ENCODE peak calls at places on chromosomes 13 and 19, in six cellular contexts. O is mesendoderm, I is breast epithelium, U is upper lobe of left lung, S is IMR-90, E is foreskin keratinocyte. X is an unnamed sample. For H3K4me1, the result is how much of the 10 kb centered on the place peaks cover.

GRCh38 chr19:41604831-41605230 is 22.0 kb downstream of the CEACAM4 start:
- DNase-seq in I (no peak), U (no peak), O (no peak), E (no peak), S (no peak), X (no peak)

GRCh38 chr13:113192902-113193301 is 15.6 kb downstream of the PCID2 start:
- DNase-seq in I (no peak), E (peak), O (no peak), U (no peak), S (peak), X (no peak)

GRCh38 chr19:7925171-7925837 is 631 bp downstream of the CTXN1 start:
- DNase-seq in S (peak), U (peak), E (no peak), I (no peak), O (peak), X (peak)

GRCh38 chr13:63448654-63449053 is 2033.0 kb upstream of the PCDH20 start:
- DNase-seq in I (no peak), E (no peak), S (peak), O (no peak), U (no peak), X (no peak)

GRCh38 chr19:46719629-46720515 is 3.0 kb upstream of the PRKD2 start:
- DNase-seq in E (no peak), I (no peak), U (no peak), O (no peak), S (no peak), X (no peak)

GRCh38 chr13:112855859-112856258 is 113.2 kb upstream of the MCF2L start:
- DNase-seq in E (no peak), O (no peak), S (no peak), I (no peak), U (no peak), X (no peak)

GRCh38 chr19:8609210-8610040 is 1.1 kb downstream of the ADAMTS10 start:
- DNase-seq in S (peak), E (no peak), U (peak), O (peak), I (no peak), X (no peak)

GRCh38 chr19:45117167-45117594 is 24.2 kb downstream of the PPP1R37 start:
- DNase-seq in I (no peak), S (peak), O (no peak), E (no peak), U (peak), X (no peak)

GRCh38 chr13:41823486-41823885 is 137.4 kb downstream of the VWA8 start:
- DNase-seq in O (no peak), S (no peak), E (no peak), U (no peak), I (no peak), X (no peak)

GRCh38 chr13:111489301-111489700 is 168.9 kb downstream of the TEX29 start:
- DNase-seq in U (no peak), E (no peak), O (no peak), I (peak), S (no peak), X (no peak)

GRCh38 chr13:90846956-90847355 is 500.5 kb upstream of the MIR17HG start:
- DNase-seq in U (no peak), S (no peak), O (no peak), E (no peak), I (no peak), X (no peak)

GRCh38 chr19:48110350-48110966 is at the start of gene PLA2G4C:
- DNase-seq in S (peak), E (peak), U (peak), I (peak), O (peak), X (peak)

DNA sequence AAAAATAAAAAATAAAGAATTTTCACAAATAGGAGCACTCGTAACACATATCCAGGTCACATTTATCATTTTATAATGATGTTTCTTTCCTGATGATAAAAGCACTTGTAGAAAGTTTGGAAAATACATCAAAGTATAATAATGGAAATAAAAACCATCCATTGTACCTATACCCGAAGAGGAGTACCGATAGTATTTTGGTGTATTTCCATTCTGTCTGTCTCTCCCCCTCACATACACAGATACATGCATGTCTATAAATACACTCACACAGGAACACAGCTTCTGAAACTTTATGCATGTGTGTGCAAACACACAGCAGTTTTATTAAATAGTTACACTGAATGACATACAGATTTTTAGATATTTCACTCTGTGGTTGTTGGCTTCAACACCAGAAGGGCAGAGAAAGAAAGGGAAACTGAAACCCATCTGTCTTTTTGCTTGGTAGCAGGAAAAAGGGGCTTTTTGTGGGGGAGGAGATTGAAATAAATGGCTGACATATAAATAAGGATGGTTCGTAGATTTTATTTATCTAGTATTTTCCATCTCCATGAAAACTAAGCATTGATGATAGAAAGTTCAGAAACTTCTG is 114.8 kb downstream of the LRCH1 start:
- DNase-seq in E (no peak), I (no peak), U (no peak), O (no peak), S (no peak), X (no peak)
- H3K4me1 ChIP-seq in E (under half), I (under half), U (under half), O (under half), S (under half), X (under half)

DNA sequence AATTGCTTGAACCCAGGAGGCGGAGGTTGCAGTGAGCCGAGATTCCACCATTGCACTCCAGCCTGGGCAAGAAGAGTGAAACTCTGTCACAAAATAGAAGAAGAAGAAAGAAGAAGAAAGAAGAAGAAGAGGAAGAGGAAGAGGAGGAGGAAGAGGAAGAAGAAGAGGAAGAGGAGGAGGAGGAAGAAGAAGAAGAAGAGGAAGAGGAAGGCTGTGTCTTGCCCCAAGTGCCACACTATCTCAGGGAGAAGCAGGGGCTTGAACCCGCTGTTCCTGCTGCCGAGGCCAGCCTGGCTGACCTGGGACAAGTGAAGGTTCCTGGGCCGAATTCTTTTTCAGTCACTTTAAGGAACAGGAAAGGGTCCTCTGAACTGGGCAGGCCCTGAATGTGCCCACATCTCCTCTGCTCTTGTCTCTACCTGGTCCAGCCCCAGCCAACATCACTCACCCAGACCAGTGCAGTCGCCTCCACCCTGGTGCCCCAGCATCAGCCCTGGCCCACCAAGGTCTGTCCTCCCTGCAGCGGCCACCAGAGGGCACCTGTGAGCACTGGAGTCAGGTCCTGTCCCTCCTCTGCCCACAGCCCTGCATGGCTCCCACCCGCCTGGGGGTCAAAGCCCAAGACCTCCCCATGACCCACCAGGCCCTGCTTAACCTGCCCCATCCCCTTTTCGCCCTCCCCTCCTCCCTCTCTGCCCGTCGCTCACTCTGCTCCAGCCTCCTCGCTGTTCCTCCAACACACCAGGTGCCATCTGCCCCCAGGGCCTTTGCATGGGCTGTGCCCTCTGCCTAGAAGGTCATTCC is 20.0 kb downstream of the TICAM1 start:
- DNase-seq in O (peak), I (peak), E (no peak), S (peak), U (peak), X (peak)
- H3K27ac ChIP-seq in O (no peak), I (no peak), E (peak), S (peak), U (peak), X (no peak)

DNA sequence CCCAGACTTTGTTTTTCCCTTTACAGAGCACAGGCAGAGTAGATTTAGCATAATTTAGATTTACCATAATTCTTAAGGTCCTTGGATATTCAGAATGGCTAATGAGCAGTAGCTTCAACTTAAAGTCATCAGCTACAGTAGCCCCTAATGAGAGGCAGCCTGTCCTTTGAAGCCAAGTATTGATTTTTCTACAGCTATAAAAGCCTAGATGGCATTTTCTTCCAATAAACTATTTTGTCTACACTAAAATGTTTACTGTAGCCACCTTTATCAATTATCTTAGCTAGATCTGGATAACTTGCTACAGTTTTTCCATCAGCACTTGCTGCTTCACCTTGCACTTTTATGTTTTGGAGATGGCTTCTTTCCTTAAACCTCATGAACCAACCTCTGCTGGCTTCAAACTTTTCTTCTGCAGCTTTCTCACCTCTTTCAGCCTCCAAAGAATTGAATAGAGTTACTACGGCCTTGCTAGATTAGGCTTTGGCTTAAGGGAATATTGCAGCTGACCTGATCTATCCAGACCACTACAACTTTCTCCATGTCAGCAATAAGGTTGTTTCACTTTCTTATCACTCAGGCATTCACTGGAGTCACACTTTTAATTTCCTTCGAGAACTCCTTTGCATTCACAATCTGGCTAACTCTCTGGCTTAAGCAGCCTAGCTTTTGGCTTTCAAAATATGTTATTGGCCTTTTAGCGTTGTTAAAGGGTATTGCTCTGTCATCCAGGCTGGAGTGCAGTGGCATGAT is 26.6 kb downstream of the BRD4 start:
- DNase-seq in S (no peak), U (no peak), E (no peak), I (no peak), O (no peak), X (no peak)
- H3K4me1 ChIP-seq in S (under half), U (half or more), E (under half), I (under half), O (under half), X (under half)

GRCh38 chr19:10964903-10965302 is 4.1 kb downstream of the SMARCA4 start:
- DNase-seq in I (no peak), U (no peak), S (no peak), O (no peak), E (no peak), X (no peak)

GRCh38 chr19:10965398-10965797 is 4.6 kb downstream of the SMARCA4 start:
- DNase-seq in E (no peak), S (no peak), O (no peak), I (no peak), U (no peak), X (no peak)

GRCh38 chr19:10971107-10971715 is 10.4 kb downstream of the SMARCA4 start:
- DNase-seq in U (no peak), E (no peak), S (no peak), I (no peak), O (peak), X (no peak)

GRCh38 chr19:10966809-10967208 is 6.0 kb downstream of the SMARCA4 start:
- DNase-seq in S (no peak), O (no peak), U (no peak), E (no peak), I (no peak), X (no peak)

DNA sequence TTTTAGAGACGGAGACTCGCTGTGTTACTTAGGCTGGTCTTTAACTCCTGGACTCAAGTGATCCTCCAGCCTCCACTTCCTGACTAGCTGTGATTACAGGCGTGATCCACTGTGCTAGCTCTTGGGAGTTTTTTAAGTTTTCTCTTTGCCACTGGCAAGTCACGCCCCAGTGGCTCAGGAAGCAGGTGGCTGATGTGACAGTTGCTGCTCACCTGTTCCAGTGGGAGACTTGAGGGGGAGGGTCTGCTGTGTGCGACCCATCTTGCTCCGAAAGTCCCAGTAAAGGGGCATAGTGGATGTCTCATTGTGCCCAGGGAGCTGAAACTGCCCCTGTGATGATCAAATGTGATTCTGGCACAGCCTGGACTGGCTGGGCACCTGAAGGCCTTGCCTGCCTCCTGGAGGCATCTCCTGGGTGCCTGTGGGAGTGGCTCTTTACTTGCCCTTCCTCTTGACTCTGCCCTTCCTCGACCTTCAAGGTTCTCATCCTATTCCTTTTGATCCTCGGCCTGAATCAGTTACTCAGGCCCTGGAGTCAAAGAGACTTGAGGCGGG is 7.8 kb downstream of the SMARCA4 start:
- DNase-seq in S (no peak), I (no peak), E (no peak), O (no peak), U (peak), X (no peak)
- H3K27ac ChIP-seq in S (no peak), I (peak), E (no peak), O (no peak), U (peak), X (no peak)

DNA sequence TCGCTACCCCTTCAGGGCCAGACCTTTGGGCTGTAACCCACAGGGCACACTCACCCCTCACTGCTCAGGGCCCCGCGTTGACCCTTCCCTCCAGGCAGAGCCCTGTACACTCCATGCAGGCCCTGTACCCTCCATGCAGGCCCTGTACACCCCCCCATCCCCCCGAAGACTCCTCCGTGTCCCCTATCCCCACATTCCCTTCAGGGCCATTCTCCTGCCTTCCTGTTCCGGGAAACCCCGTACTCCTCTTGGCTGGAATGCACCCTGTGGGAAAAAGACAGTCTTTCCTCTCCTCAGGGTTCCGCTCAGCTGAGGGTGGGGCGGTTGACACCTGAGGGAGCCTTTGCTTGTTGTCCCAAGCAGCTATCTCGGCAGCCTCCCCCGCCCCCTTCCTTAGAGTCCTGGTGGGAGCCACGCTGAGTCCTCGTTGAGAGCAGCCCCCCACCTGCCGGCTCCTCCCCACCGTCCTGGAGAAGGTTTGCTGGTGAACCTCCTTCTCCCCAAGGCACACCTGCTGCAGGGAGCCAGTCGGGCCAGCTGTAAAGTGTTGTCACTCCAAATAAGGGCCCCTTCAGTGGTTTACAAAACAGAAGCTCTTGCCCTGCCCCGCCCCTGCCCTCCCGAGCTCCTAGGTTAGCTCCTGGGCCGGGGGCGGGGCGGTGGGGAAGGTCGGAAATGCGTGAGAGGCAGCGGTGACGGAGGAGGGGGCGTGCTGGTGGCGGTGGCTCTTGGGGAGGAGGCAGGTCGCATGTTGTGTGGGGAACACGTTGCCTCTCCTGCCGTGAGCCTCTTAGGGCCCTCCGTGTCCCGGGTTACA is 1.4 kb downstream of the GNA11 start:
- DNase-seq in I (no peak), S (no peak), E (no peak), U (peak), O (peak), X (peak)
- H3K4me1 ChIP-seq in I (under half), S (under half), E (under half), U (under half), O (under half), X (under half)

GRCh38 chr19:10891360-10892108 is 20.2 kb downstream of the CARM1 start:
- DNase-seq in U (no peak), E (peak), O (no peak), I (no peak), S (no peak), X (no peak)
- H3K27ac ChIP-seq in U (peak), E (peak), O (no peak), I (peak), S (no peak), X (no peak)

DNA sequence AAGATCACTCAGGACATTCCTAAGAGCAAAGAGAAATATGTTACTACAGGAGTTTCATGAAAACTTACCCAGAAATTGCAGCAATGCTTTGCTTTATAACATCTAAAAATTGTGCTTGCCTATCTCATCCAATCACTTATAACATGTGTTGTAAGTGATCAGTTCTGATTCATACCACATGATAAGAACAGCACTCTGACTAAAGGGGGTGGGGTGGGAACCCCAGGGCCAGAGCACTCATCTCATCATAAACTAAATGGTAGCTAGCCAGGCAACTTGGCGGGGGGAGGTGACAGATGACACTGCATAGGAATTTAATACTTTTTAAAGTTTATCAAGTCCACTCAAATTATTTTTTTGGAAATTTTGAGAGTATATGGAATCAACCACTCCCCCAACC is 42.1 kb downstream of the FOXO1 start:
- DNase-seq in O (peak), I (no peak), S (no peak), E (no peak), U (no peak), X (no peak)
- H3K4me1 ChIP-seq in O (under half), I (under half), S (under half), E (under half), U (under half), X (under half)

GRCh38 chr19:4652075-4652474 is 12.8 kb downstream of the TNFAIP8L1 start:
- DNase-seq in S (no peak), E (no peak), I (no peak), O (no peak), U (no peak), X (no peak)

GRCh38 chr19:4645718-4646117 is 6.4 kb downstream of the TNFAIP8L1 start:
- DNase-seq in U (no peak), E (no peak), I (no peak), S (no peak), O (no peak), X (no peak)

GRCh38 chr19:4649392-4650094 is 10.2 kb downstream of the TNFAIP8L1 start:
- DNase-seq in I (no peak), E (no peak), S (no peak), U (no peak), O (no peak), X (no peak)

GRCh38 chr19:4650159-4650558 is 10.8 kb downstream of the TNFAIP8L1 start:
- DNase-seq in U (no peak), I (no peak), O (no peak), E (no peak), S (no peak), X (no peak)

DNA sequence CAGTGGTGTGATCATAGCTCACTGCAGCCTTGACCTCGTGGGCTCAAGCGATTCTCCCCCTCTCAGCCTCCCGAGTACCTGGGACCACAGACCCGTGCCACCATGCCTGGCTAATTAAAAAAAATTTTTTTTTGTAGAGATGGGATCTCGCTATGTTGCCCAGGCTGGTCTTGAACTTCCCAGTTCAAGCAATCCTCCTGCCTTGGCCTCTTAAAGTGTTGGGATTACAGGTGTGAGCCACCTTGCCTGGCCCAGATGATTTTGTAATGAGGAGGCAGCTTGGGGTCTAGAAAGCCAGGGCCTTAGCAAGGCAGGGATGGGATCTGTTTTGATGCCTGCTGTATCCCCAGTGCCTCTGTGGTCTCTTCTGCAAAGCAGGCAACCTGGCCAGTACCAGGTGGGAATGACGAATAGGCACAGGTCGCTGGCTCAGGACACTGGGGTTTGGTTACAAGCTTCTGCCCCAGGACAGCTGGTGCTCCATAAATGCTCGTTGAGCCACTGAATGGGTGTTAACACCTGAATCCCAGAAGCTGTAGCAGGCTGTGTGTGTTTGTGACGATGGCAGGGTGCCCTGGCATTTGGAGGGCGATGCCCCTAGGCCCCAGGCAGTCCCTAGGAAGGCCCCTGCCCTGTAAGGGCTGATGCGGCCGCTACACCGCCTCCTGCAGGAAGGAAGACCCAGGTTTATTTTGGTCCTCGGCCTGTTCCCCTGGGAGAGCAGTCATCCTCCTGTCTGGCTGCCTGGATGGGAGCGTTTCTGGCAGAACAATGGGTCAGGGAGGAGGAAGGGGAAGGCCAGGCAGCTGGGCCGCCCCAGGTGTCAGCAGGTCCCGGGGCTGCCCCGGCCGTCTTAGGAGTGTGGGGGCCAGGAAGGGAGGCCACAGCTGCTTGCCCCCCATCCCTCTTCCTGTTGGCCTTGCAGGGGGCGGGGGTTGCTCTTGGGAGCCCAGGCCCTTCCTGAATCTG is 8.6 kb downstream of the TNFAIP8L1 start:
- DNase-seq in S (no peak), O (peak), U (no peak), I (no peak), E (no peak), X (no peak)
- H3K27ac ChIP-seq in S (no peak), O (no peak), U (peak), I (peak), E (no peak), X (no peak)

X was measured in effector memory CD4-positive, alpha-beta T cell.